ENCODE peak calls at places on chromosomes 2 and 18, in eight cellular contexts. E, V, F, C, Q, I, T and Y are unnamed samples.

GRCh38 chr2:210477496-210477895 is 937 bp upstream of the LANCL1 start:
- DNase-seq in V (peak; percentile 76), I (no peak), Q (peak; percentile 74), F (peak; percentile 5), C (peak; percentile 23), T (no peak), E (peak; percentile 58), Y (peak; percentile 65)

GRCh38 chr2:127528487-127528886 is 2.2 kb upstream of the IWS1 start:
- DNase-seq in V (no peak), Q (no peak), F (no peak), E (no peak), T (no peak), I (no peak), C (no peak), Y (no peak)

GRCh38 chr2:240429872-240430491 is 5.5 kb upstream of the GPC1 start:
- DNase-seq in I (peak; percentile 48), Q (peak; percentile 12), C (no peak), V (no peak), E (no peak), T (no peak), F (no peak), Y (no peak)

GRCh38 chr2:233100192-233100998 is 40.3 kb downstream of the INPP5D start:
- DNase-seq in F (peak; percentile 35), E (no peak), I (no peak), Q (no peak), V (no peak), T (no peak), C (no peak), Y (no peak)

GRCh38 chr2:112690853-112691390 is 29.9 kb upstream of the NT5DC4 start:
- DNase-seq in C (peak; percentile 63), Q (peak; percentile 69), T (no peak), F (peak; percentile 50), V (peak; percentile 39), E (peak; percentile 71), I (peak; percentile 71), Y (peak; percentile 71)

GRCh38 chr2:121519732-121520640 is 10.7 kb upstream of the RNU4ATAC start:
- DNase-seq in I (no peak), E (no peak), V (no peak), F (no peak), C (no peak), Q (peak; percentile 34), T (no peak), Y (no peak)

GRCh38 chr2:59301466-59302402 is 1060.6 kb upstream of the FANCL start:
- DNase-seq in V (peak; percentile 23), F (no peak), E (peak; percentile 71), C (peak; percentile 52), I (peak; percentile 68), T (peak; percentile 59), Q (peak; percentile 44), Y (peak; percentile 79)

GRCh38 chr18:62877448-62878221 is 162.3 kb downstream of the PHLPP1 start:
- DNase-seq in V (peak; percentile 33), T (peak; percentile 72), E (no peak), F (no peak), I (no peak), C (no peak), Q (no peak), Y (peak; percentile 23)

GRCh38 chr2:237687666-237688065 is 60.3 kb downstream of the LRRFIP1 start:
- DNase-seq in E (no peak), V (peak; percentile 90), C (no peak), I (peak; percentile 98), F (peak; percentile 55), Q (peak; percentile 74), T (no peak), Y (peak; percentile 93)

GRCh38 chr2:121810959-121811853 is 55.8 kb downstream of the TSN start:
- DNase-seq in T (peak; percentile 46), I (peak; percentile 74), C (peak; percentile 65), Q (peak; percentile 72), F (no peak), V (peak; percentile 74), E (peak; percentile 73), Y (peak; percentile 79)

GRCh38 chr2:97868986-97869721 is 126.6 kb downstream of the TMEM131 start:
- DNase-seq in I (no peak), V (peak; percentile 73), Q (no peak), E (no peak), F (no peak), T (no peak), C (no peak), Y (peak; percentile 95)

GRCh38 chr2:65055427-65056214 is 595 bp upstream of the CEP68 start:
- DNase-seq in V (no peak), E (no peak), F (no peak), Q (no peak), T (peak; percentile 84), C (no peak), I (no peak), Y (no peak)

GRCh38 chr2:152694161-152694661 is 23.1 kb downstream of the PRPF40A start:
- DNase-seq in C (no peak), I (no peak), V (peak; percentile 29), E (no peak), F (no peak), T (no peak), Q (no peak), Y (no peak)

GRCh38 chr2:113723411-113723810 is 33.0 kb downstream of the SLC35F5 start:
- DNase-seq in E (no peak), I (no peak), F (no peak), V (no peak), T (no peak), Q (no peak), C (no peak), Y (no peak)

GRCh38 chr18:22557160-22557941 is 139.6 kb upstream of the CTAGE1 start:
- DNase-seq in C (no peak), I (no peak), T (no peak), Q (no peak), F (no peak), V (no peak), E (no peak), Y (no peak)

GRCh38 chr18:21303913-21304312 is 61.9 kb downstream of the GREB1L start:
- DNase-seq in I (no peak), F (no peak), E (no peak), Q (no peak), C (no peak), T (no peak), V (no peak), Y (peak; percentile 44)

GRCh38 chr2:15745907-15746306 is 154.2 kb downstream of the DDX1 start:
- DNase-seq in I (no peak), V (no peak), E (no peak), F (no peak), C (no peak), T (no peak), Q (no peak), Y (no peak)

GRCh38 chr2:39845460-39846146 is 66.5 kb upstream of the THUMPD2 start:
- DNase-seq in Q (no peak), I (no peak), F (no peak), V (no peak), T (no peak), E (no peak), C (no peak), Y (peak; percentile 94)

GRCh38 chr2:25314514-25315315 is 27.0 kb downstream of the DNMT3A start:
- DNase-seq in T (peak; percentile 10), F (peak; percentile 97), Q (peak; percentile 68), C (peak; percentile 59), I (peak; percentile 88), E (no peak), V (no peak), Y (no peak)

GRCh38 chr2:26612522-26613240 is 28.5 kb downstream of the CIB4 start:
- DNase-seq in V (no peak), F (no peak), C (no peak), T (no peak), Q (peak; percentile 34), I (peak; percentile 78), E (no peak), Y (no peak)